ENCODE peak calls at places on chromosomes 3 and 15, in eight cellular contexts. C is bronchial epithelial cell, I is foreskin fibroblast, H is fibroblast of pulmonary artery, D is OCI-LY7, Q is H7, V is uterus, O is SK-N-SH. Z is an unnamed sample.

GRCh38 chr3:177300039-177300833 is 103.0 kb upstream of the TBL1XR1 start:
- DNase-seq in C (peak), I (peak), H (peak), D (peak), Q (no peak), V (no peak), O (no peak), Z (peak)

GRCh38 chr3:122484985-122485384 is 29.8 kb downstream of the KPNA1 start:
- DNase-seq in C (peak), I (peak), H (peak), D (no peak), Q (no peak), V (no peak), O (no peak), Z (peak)

GRCh38 chr15:73021139-73021621 is 31.1 kb upstream of the NEO1 start:
- DNase-seq in C (no peak), I (no peak), H (no peak), D (no peak), Q (peak), V (no peak), O (no peak), Z (peak)

GRCh38 chr3:168248383-168249047 is 152.8 kb upstream of the GOLIM4 start:
- DNase-seq in C (peak), I (peak), H (peak), D (no peak), Q (peak), V (no peak), O (peak), Z (peak)

GRCh38 chr3:140021269-140021668 is 86.3 kb downstream of the CLSTN2 start:
- DNase-seq in C (no peak), I (no peak), H (no peak), D (no peak), Q (no peak), V (no peak), O (no peak), Z (no peak)

GRCh38 chr3:187714404-187714979 is 12.1 kb upstream of the RTP2 start:
- DNase-seq in C (peak), I (peak), H (peak), D (peak), Q (peak), V (peak), O (peak), Z (peak)

GRCh38 chr3:120450261-120450913 is 405 bp downstream of the FSTL1 start:
- DNase-seq in C (no peak), I (peak), H (peak), D (no peak), Q (peak), V (peak), O (no peak), Z (no peak)

GRCh38 chr3:165883126-165883525 is 45.9 kb upstream of the BCHE start:
- DNase-seq in C (no peak), I (no peak), H (no peak), D (no peak), Q (no peak), V (no peak), O (no peak), Z (no peak)

GRCh38 chr3:193962986-193963683 is 172.8 kb upstream of the HES1 start:
- DNase-seq in C (peak), I (peak), H (no peak), D (no peak), Q (no peak), V (no peak), O (no peak), Z (no peak)

GRCh38 chr3:52983336-52983807 is 62.5 kb downstream of the SFMBT1 start:
- DNase-seq in C (no peak), I (no peak), H (no peak), D (peak), Q (no peak), V (no peak), O (no peak), Z (no peak)

GRCh38 chr3:149152420-149152819 is 23.0 kb downstream of the HPS3 start:
- DNase-seq in C (peak), I (peak), H (peak), D (no peak), Q (no peak), V (no peak), O (no peak), Z (peak)

DNA sequence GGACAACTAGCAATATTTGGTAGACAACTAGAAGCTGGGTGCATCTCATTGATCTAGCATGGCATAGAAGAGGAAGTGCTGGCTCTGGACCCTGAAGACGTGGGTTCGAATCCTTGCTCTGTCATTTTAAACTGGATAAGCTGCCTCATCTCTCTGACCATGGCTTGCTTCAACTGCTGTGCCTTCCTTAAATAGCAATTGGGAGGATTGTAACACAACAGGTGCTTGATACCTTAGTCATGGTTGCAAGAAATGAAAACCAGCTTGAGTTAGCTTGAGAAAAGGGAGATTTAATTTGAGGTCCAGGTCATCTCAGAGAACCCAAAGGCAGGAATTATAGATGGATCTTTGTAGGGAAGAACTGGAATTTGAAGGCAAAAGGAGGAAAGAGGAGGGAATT is 14.8 kb upstream of the RGMA start:
- DNase-seq in C (no peak), I (no peak), H (no peak), D (no peak), Q (no peak), V (no peak), O (no peak), Z (no peak)
- H3K4me3 ChIP-seq in C (no peak), I (no peak), H (no peak), D (no peak), Q (no peak), V (no peak), O (no peak), Z (no peak)

DNA sequence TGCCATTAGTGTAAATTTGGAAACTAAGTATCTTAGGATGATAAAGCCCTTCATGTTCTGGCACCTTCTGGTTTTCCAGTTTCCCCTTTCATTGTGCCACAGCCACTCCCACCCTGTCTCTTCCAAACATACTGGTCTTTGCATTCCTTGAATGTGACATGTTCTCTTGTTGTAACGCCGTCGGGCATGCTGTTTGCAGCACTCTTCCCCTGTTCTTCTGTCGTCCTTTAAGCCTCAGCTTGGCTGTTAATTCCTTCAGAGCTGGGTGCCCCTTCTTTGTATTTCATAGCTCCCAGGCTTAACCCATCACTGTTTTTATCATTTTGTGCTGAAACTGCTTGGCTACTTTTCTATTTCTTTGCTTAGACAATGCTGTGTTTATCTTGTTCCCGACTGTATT is 95.5 kb upstream of the KCNAB1 start:
- DNase-seq in C (peak), I (peak), H (peak), D (no peak), Q (no peak), V (no peak), O (no peak), Z (peak)
- H3K4me3 ChIP-seq in C (no peak), I (peak), H (peak), D (no peak), Q (no peak), V (no peak), O (no peak), Z (peak)

GRCh38 chr15:69887553-69887952 is 210.2 kb downstream of the TLE3 start:
- DNase-seq in C (no peak), I (no peak), H (no peak), D (no peak), Q (no peak), V (no peak), O (no peak), Z (no peak)
- H3K4me3 ChIP-seq in C (no peak), I (no peak), H (no peak), D (no peak), Q (no peak), V (no peak), O (no peak), Z (no peak)

GRCh38 chr3:128482857-128483656 is 9.9 kb downstream of the GATA2 start:
- DNase-seq in C (peak), I (peak), H (peak), D (no peak), Q (peak), V (peak), O (peak), Z (peak)

GRCh38 chr3:128480717-128481437 is 12.1 kb downstream of the GATA2 start:
- DNase-seq in C (no peak), I (no peak), H (no peak), D (no peak), Q (peak), V (peak), O (no peak), Z (no peak)

GRCh38 chr3:128481438-128481942 is 11.5 kb downstream of the GATA2 start:
- DNase-seq in C (no peak), I (no peak), H (no peak), D (no peak), Q (peak), V (peak), O (peak), Z (no peak)

GRCh38 chr3:128483657-128484403 is 9.2 kb downstream of the GATA2 start:
- DNase-seq in C (no peak), I (peak), H (no peak), D (no peak), Q (peak), V (peak), O (no peak), Z (no peak)

DNA sequence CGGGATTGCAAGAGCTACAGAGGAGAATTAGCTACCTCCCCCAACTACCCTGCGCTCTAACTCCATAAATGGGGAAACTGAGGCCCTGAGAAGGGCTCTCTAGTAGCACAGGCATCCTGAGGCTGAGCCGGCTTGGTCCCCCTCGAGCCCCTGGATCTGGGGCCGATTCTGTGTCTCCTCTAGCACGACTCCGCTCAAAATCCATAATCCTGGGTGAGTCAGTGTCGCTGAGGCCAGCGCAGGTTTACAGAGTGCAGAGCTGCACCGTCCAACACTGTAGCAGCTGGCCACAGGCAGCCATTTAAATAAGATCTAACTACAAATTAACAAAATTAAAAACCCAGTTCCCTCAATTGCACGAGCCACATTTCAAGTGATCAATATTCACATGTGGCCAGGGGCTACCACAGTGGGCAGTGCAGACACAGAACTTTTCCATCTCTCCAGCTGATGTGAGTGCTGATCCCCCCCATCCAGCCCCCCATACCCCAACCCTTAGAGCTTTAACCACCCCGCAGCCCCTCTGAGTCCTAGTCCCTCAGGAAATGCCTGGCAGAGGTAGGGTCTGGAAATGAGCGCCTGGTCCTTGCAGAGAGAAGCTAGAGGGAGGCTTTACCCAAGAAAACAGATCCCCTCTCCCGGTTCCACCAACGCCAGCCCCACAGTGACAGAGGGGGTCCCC is 10.7 kb downstream of the GATA2 start:
- DNase-seq in C (no peak), I (peak), H (no peak), D (no peak), Q (peak), V (peak), O (peak), Z (no peak)
- H3K4me3 ChIP-seq in C (no peak), I (no peak), H (peak), D (no peak), Q (no peak), V (peak), O (no peak), Z (no peak)

GRCh38 chr3:123597561-123597960 is 12.7 kb upstream of the HACD2 start:
- DNase-seq in C (no peak), I (no peak), H (no peak), D (no peak), Q (no peak), V (no peak), O (no peak), Z (no peak)

GRCh38 chr3:123590685-123591450 is 6.0 kb upstream of the HACD2 start:
- DNase-seq in C (no peak), I (no peak), H (no peak), D (peak), Q (no peak), V (no peak), O (no peak), Z (no peak)

DNA sequence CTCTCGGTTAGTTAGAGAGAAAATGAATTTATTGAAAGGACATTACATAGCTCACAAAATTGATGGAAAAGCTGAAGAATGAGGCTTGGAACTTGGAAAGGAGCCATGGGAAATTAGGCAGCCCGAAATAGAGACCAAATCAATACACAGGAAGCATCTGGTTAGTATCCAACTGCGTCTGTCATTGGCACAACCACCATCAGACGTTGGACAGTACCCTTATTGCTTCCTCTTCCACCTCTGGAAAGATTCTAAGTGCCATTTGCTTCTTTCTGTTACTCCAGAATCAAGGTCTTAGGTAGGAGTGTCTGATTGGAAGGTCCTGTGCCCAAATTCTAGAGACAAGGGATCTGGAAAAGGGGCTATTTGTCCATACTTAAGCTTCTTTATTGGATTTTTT is 10.5 kb upstream of the HACD2 start:
- DNase-seq in C (no peak), I (no peak), H (no peak), D (no peak), Q (no peak), V (no peak), O (no peak), Z (no peak)
- H3K4me3 ChIP-seq in C (no peak), I (no peak), H (no peak), D (no peak), Q (no peak), V (no peak), O (no peak), Z (no peak)

GRCh38 chr3:170057550-170057949 is 19.8 kb downstream of the GPR160 start:
- DNase-seq in C (no peak), I (no peak), H (no peak), D (no peak), Q (no peak), V (no peak), O (no peak), Z (no peak)
- H3K4me3 ChIP-seq in C (no peak), I (no peak), H (no peak), D (peak), Q (no peak), V (no peak), O (no peak), Z (no peak)

Z was measured in AG10803.